ENCODE peak calls at places on chromosomes 6 and 20, in six cellular contexts. One of them, this sample, is unnamed. For H3K4me1, the result is how much of the 10 kb centered on the place peaks cover.

GRCh38 chr20:32301719-32302506 is 24.5 kb downstream of the KIF3B start:
- DNase-seq in endothelial cell of umbilical vein: no peak
- DNase-seq in stomach: no peak
- DNase-seq in K562: no peak
- DNase-seq in GM23338: no peak
- DNase-seq in HCT116: no peak
- DNase-seq in this sample: no peak

GRCh38 chr6:157541618-157542404 is 160.8 kb downstream of the ZDHHC14 start:
- DNase-seq in GM23338: no peak
- DNase-seq in endothelial cell of umbilical vein: no peak
- DNase-seq in HCT116: no peak
- DNase-seq in stomach: no peak
- DNase-seq in K562: no peak
- DNase-seq in this sample: no peak

GRCh38 chr6:10904015-10904414 is 17.2 kb downstream of the SYCP2L start:
- DNase-seq in HCT116: no peak
- DNase-seq in GM23338: no peak
- DNase-seq in stomach: no peak
- DNase-seq in K562: no peak
- DNase-seq in endothelial cell of umbilical vein: no peak
- DNase-seq in this sample: no peak

GRCh38 chr6:160030103-160030502 is 61.2 kb downstream of the IGF2R start:
- DNase-seq in HCT116: no peak
- DNase-seq in stomach: peak
- DNase-seq in GM23338: peak
- DNase-seq in K562: no peak
- DNase-seq in endothelial cell of umbilical vein: peak
- DNase-seq in this sample: peak

GRCh38 chr6:138520463-138520862 is 21.2 kb upstream of the NHSL1 start:
- DNase-seq in K562: no peak
- DNase-seq in endothelial cell of umbilical vein: peak
- DNase-seq in HCT116: no peak
- DNase-seq in GM23338: no peak
- DNase-seq in stomach: no peak
- DNase-seq in this sample: no peak

GRCh38 chr6:27332692-27333641 is 20.9 kb upstream of the POM121L2 start:
- DNase-seq in endothelial cell of umbilical vein: peak
- DNase-seq in stomach: no peak
- DNase-seq in HCT116: peak
- DNase-seq in GM23338: peak
- DNase-seq in K562: peak
- DNase-seq in this sample: no peak

GRCh38 chr6:25050356-25050755 is 114.6 kb upstream of the RIPOR2 start:
- DNase-seq in endothelial cell of umbilical vein: peak
- DNase-seq in K562: no peak
- DNase-seq in HCT116: no peak
- DNase-seq in stomach: no peak
- DNase-seq in GM23338: no peak
- DNase-seq in this sample: no peak

GRCh38 chr6:99216959-99217358 is 132.5 kb downstream of the FAXC start:
- DNase-seq in stomach: no peak
- DNase-seq in GM23338: peak
- DNase-seq in K562: no peak
- DNase-seq in endothelial cell of umbilical vein: no peak
- DNase-seq in HCT116: no peak
- DNase-seq in this sample: no peak

GRCh38 chr20:24465168-24465567 is 4.3 kb upstream of the SYNDIG1 start:
- DNase-seq in endothelial cell of umbilical vein: no peak
- DNase-seq in stomach: no peak
- DNase-seq in HCT116: no peak
- DNase-seq in GM23338: no peak
- DNase-seq in K562: no peak
- DNase-seq in this sample: no peak

GRCh38 chr20:10565191-10565921 is 108.4 kb downstream of the JAG1 start:
- DNase-seq in GM23338: no peak
- DNase-seq in stomach: no peak
- DNase-seq in endothelial cell of umbilical vein: peak
- DNase-seq in HCT116: no peak
- DNase-seq in K562: no peak
- DNase-seq in this sample: no peak

GRCh38 chr6:90369651-90370050 is 73.0 kb upstream of the BACH2 start:
- DNase-seq in GM23338: no peak
- DNase-seq in endothelial cell of umbilical vein: no peak
- DNase-seq in HCT116: no peak
- DNase-seq in K562: no peak
- DNase-seq in stomach: no peak
- DNase-seq in this sample: no peak

GRCh38 chr20:22617160-22617559 is 32.8 kb upstream of the FOXA2 start:
- DNase-seq in HCT116: no peak
- DNase-seq in K562: no peak
- DNase-seq in endothelial cell of umbilical vein: no peak
- DNase-seq in stomach: peak
- DNase-seq in GM23338: no peak
- DNase-seq in this sample: peak

GRCh38 chr6:25014806-25015560 is 79.2 kb upstream of the RIPOR2 start:
- DNase-seq in HCT116: no peak
- DNase-seq in stomach: no peak
- DNase-seq in GM23338: peak
- DNase-seq in K562: no peak
- DNase-seq in endothelial cell of umbilical vein: peak
- DNase-seq in this sample: no peak

GRCh38 chr6:54053893-54054391 is 57.3 kb upstream of the MLIP start:
- DNase-seq in K562: no peak
- DNase-seq in HCT116: peak
- DNase-seq in endothelial cell of umbilical vein: peak
- DNase-seq in GM23338: peak
- DNase-seq in stomach: no peak
- DNase-seq in this sample: no peak

GRCh38 chr6:30323806-30324205 is 2.9 kb upstream of the TRIM39 start:
- DNase-seq in GM23338: no peak
- DNase-seq in endothelial cell of umbilical vein: no peak
- DNase-seq in K562: no peak
- DNase-seq in HCT116: no peak
- DNase-seq in stomach: no peak
- DNase-seq in this sample: no peak
- H3K4me1 ChIP-seq in GM23338: half or more
- H3K4me1 ChIP-seq in endothelial cell of umbilical vein: under half
- H3K4me1 ChIP-seq in K562: under half
- H3K4me1 ChIP-seq in HCT116: under half
- H3K4me1 ChIP-seq in stomach: half or more
- H3K4me1 ChIP-seq in this sample: under half

GRCh38 chr6:136113736-136114173 is 136.4 kb downstream of the MTFR2 start:
- DNase-seq in stomach: no peak
- DNase-seq in GM23338: peak
- DNase-seq in K562: no peak
- DNase-seq in HCT116: no peak
- DNase-seq in endothelial cell of umbilical vein: peak
- DNase-seq in this sample: no peak
- TF ChIP-seq POLR2AphosphoS5 in stomach: no peak
- TF ChIP-seq POLR2AphosphoS5 in GM23338: no peak
- TF ChIP-seq POLR2AphosphoS5 in K562: no peak
- TF ChIP-seq POLR2AphosphoS5 in HCT116: no peak
- TF ChIP-seq POLR2AphosphoS5 in endothelial cell of umbilical vein: no peak
- TF ChIP-seq POLR2AphosphoS5 in this sample: peak

GRCh38 chr20:50673831-50674825 is 17.2 kb downstream of the RIPOR3 start:
- DNase-seq in endothelial cell of umbilical vein: no peak
- DNase-seq in HCT116: no peak
- DNase-seq in K562: no peak
- DNase-seq in GM23338: no peak
- DNase-seq in stomach: no peak
- DNase-seq in this sample: no peak

GRCh38 chr20:50679753-50680105 is 11.6 kb downstream of the RIPOR3 start:
- DNase-seq in stomach: no peak
- DNase-seq in GM23338: no peak
- DNase-seq in K562: no peak
- DNase-seq in HCT116: no peak
- DNase-seq in endothelial cell of umbilical vein: no peak
- DNase-seq in this sample: no peak

GRCh38 chr20:50675671-50676376 is 15.5 kb downstream of the RIPOR3 start:
- DNase-seq in K562: no peak
- DNase-seq in endothelial cell of umbilical vein: no peak
- DNase-seq in stomach: no peak
- DNase-seq in GM23338: peak
- DNase-seq in HCT116: no peak
- DNase-seq in this sample: no peak

GRCh38 chr20:50678213-50678898 is 13.0 kb downstream of the RIPOR3 start:
- DNase-seq in endothelial cell of umbilical vein: no peak
- DNase-seq in stomach: peak
- DNase-seq in GM23338: no peak
- DNase-seq in HCT116: no peak
- DNase-seq in K562: no peak
- DNase-seq in this sample: no peak

GRCh38 chr20:50676888-50677287 is 14.5 kb downstream of the RIPOR3 start:
- DNase-seq in K562: no peak
- DNase-seq in endothelial cell of umbilical vein: no peak
- DNase-seq in stomach: no peak
- DNase-seq in HCT116: no peak
- DNase-seq in GM23338: no peak
- DNase-seq in this sample: no peak
- H3K4me1 ChIP-seq in K562: half or more
- H3K4me1 ChIP-seq in endothelial cell of umbilical vein: under half
- H3K4me1 ChIP-seq in stomach: under half
- H3K4me1 ChIP-seq in HCT116: under half
- H3K4me1 ChIP-seq in GM23338: under half
- H3K4me1 ChIP-seq in this sample: under half

DNA sequence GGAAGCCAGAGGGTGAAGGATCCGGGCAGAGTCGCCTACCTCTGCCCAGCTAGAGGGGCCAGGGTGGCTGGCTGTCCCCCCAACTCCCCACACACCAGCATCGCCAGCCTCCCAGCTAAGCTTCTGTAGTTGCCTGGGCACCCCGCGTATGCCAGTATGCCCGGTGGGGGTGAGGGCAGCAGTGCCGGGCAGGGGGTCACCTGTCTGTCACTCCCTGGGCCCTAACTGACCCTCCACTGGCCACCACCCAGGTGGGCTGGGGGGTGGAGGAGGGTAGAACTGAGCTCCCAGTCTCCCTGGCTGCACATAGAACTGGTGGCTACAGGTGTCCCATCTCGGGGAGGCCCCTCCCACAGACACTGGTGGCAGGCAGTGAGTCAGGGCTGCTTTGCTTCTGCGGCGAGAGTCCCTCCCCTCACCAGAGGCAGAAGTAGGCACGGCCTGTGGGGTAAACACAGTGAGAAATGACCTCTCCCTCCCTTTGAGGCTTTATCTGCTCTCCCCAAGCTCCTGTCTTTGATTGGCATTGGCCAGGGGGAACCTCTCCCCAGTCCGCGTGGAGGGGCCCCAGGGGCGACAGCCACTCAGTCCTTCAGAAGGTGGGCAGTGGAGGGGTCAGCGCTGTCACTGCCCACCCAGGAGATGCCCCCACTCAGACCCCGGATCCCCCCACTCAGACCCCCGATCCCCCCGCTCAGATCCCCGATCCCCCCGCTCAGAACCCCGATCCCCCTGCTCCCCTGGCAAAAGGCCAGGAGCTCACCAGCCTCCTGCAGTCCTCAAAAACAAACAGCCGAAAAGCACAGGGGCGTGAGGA is 2.5 kb downstream of the NTSR1 start:
- DNase-seq in endothelial cell of umbilical vein: no peak
- DNase-seq in GM23338: no peak
- DNase-seq in HCT116: no peak
- DNase-seq in K562: peak
- DNase-seq in stomach: peak
- DNase-seq in this sample: no peak
- TF ChIP-seq POLR2AphosphoS5 in endothelial cell of umbilical vein: no peak
- TF ChIP-seq POLR2AphosphoS5 in GM23338: no peak
- TF ChIP-seq POLR2AphosphoS5 in HCT116: peak
- TF ChIP-seq POLR2AphosphoS5 in K562: no peak
- TF ChIP-seq POLR2AphosphoS5 in stomach: peak
- TF ChIP-seq POLR2AphosphoS5 in this sample: no peak

GRCh38 chr20:53658327-53658726 is 64.7 kb upstream of the ZNF217 start:
- DNase-seq in GM23338: no peak
- DNase-seq in HCT116: no peak
- DNase-seq in stomach: no peak
- DNase-seq in endothelial cell of umbilical vein: no peak
- DNase-seq in K562: no peak
- DNase-seq in this sample: no peak
- H3K4me1 ChIP-seq in GM23338: under half
- H3K4me1 ChIP-seq in HCT116: under half
- H3K4me1 ChIP-seq in stomach: half or more
- H3K4me1 ChIP-seq in endothelial cell of umbilical vein: under half
- H3K4me1 ChIP-seq in K562: under half
- H3K4me1 ChIP-seq in this sample: under half

GRCh38 chr6:113540491-113540890 is 316.7 kb upstream of the MARCKS start:
- DNase-seq in GM23338: no peak
- DNase-seq in stomach: no peak
- DNase-seq in K562: no peak
- DNase-seq in HCT116: no peak
- DNase-seq in endothelial cell of umbilical vein: no peak
- DNase-seq in this sample: no peak
- TF ChIP-seq POLR2AphosphoS5 in GM23338: no peak
- TF ChIP-seq POLR2AphosphoS5 in stomach: no peak
- TF ChIP-seq POLR2AphosphoS5 in K562: no peak
- TF ChIP-seq POLR2AphosphoS5 in HCT116: no peak
- TF ChIP-seq POLR2AphosphoS5 in endothelial cell of umbilical vein: no peak
- TF ChIP-seq POLR2AphosphoS5 in this sample: no peak

DNA sequence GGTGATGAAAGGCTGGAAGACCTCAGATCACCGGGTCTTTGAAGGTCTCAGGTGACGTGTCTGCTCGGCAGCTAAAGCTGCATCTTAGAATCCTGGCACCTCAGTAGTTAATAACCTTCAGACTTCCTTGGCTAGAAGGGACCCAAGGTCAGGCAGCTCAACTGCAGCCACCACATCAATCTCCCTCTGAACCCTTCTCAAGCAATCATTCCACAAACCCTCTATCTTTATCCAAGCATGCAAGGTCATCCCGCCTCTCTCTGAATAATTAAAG is 16.7 kb upstream of the TLDC2 start:
- DNase-seq in K562: no peak
- DNase-seq in GM23338: no peak
- DNase-seq in stomach: no peak
- DNase-seq in endothelial cell of umbilical vein: no peak
- DNase-seq in HCT116: no peak
- DNase-seq in this sample: no peak
- H3K4me1 ChIP-seq in K562: half or more
- H3K4me1 ChIP-seq in GM23338: under half
- H3K4me1 ChIP-seq in stomach: half or more
- H3K4me1 ChIP-seq in endothelial cell of umbilical vein: under half
- H3K4me1 ChIP-seq in HCT116: half or more
- H3K4me1 ChIP-seq in this sample: half or more

GRCh38 chr20:41398408-41398807 is 31.8 kb upstream of the EMILIN3 start:
- DNase-seq in GM23338: no peak
- DNase-seq in endothelial cell of umbilical vein: no peak
- DNase-seq in K562: no peak
- DNase-seq in stomach: peak
- DNase-seq in HCT116: no peak
- DNase-seq in this sample: no peak
- TF ChIP-seq POLR2AphosphoS5 in GM23338: no peak
- TF ChIP-seq POLR2AphosphoS5 in endothelial cell of umbilical vein: no peak
- TF ChIP-seq POLR2AphosphoS5 in K562: no peak
- TF ChIP-seq POLR2AphosphoS5 in stomach: peak
- TF ChIP-seq POLR2AphosphoS5 in HCT116: no peak
- TF ChIP-seq POLR2AphosphoS5 in this sample: peak

DNA sequence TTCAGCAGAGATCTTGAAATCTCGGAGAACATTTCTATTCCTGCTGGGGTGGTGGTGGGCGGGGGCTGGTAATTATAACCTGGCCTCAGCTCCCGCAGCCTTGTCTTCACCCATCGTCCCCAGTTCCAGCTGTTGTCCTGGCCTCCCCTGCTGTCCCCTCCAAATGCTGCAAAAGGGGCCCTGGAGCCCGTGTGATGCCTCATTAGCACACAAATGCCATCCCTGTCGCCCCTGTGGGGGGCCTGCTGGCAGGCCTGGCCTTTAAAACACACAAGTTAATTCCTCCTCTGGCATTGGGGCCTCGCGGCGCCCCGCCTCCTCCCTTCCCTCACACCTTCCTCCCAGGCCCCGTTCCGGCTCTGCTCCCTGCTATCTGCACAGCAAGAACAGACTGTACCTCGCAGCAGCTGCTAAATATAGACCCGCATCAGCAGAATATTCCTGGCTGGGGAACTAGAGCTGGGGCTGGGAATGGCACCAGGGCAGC is 85.7 kb downstream of the CDH22 start:
- DNase-seq in K562: no peak
- DNase-seq in endothelial cell of umbilical vein: no peak
- DNase-seq in GM23338: peak
- DNase-seq in stomach: peak
- DNase-seq in HCT116: no peak
- DNase-seq in this sample: no peak
- H3K4me1 ChIP-seq in K562: under half
- H3K4me1 ChIP-seq in endothelial cell of umbilical vein: under half
- H3K4me1 ChIP-seq in GM23338: under half
- H3K4me1 ChIP-seq in stomach: under half
- H3K4me1 ChIP-seq in HCT116: under half
- H3K4me1 ChIP-seq in this sample: under half